ENCODE peak calls at places on chromosomes 4 and X, in eight cellular contexts. K is SK-N-SH, I is breast epithelium, Z is WTC11, U is epithelial cell of esophagus, B is astrocyte of the spinal cord, Y is brain microvascular endothelial cell, R is GM23338. A is an unnamed sample.
A peak's percentile ranks its signal among the peaks of the same experiment; 100 is the strongest.

GRCh38 chr4:55396305-55397023 is 707 bp downstream of the TMEM165 start:
- DNase-seq in Z (peak; percentile 67), B (peak; percentile 48), Y (no peak), U (peak; percentile 54), R (peak; percentile 73), K (peak; percentile 79), I (no peak), A (peak; percentile 22)

GRCh38 chr4:61152433-61152832 is 47.7 kb upstream of the ADGRL3 start:
- DNase-seq in B (no peak), K (no peak), R (peak; percentile 63), Z (no peak), Y (no peak), I (no peak), U (no peak), A (no peak)

GRCh38 chr4:69727412-69727811 is 33.0 kb downstream of the SULT1B1 start:
- DNase-seq in U (no peak), I (no peak), R (no peak), Z (no peak), K (no peak), Y (no peak), B (no peak), A (no peak)

GRCh38 chr4:7867701-7868429 is 71.8 kb downstream of the AFAP1 start:
- DNase-seq in U (peak; percentile 79), B (no peak), Z (no peak), Y (peak; percentile 25), K (no peak), R (no peak), I (no peak), A (peak; percentile 40)

GRCh38 chrX:130136497-130136896 is 26.2 kb upstream of the ELF4 start:
- DNase-seq in B (no peak), U (no peak), K (no peak), I (no peak), Y (no peak), R (no peak), Z (no peak), A (no peak)

GRCh38 chr4:141849778-141850177 is 213.4 kb downstream of the IL15 start:
- DNase-seq in B (no peak), K (no peak), Z (no peak), I (no peak), R (no peak), U (no peak), Y (no peak), A (no peak)

GRCh38 chr4:150369434-150370141 is 212.4 kb upstream of the MAB21L2 start:
- DNase-seq in U (no peak), Z (no peak), B (no peak), Y (no peak), R (no peak), K (no peak), I (no peak), A (no peak)

GRCh38 chr4:145034727-145035211 is 63.2 kb downstream of the ANAPC10 start:
- DNase-seq in I (no peak), Y (peak; percentile 88), U (peak; percentile 85), B (peak; percentile 89), Z (no peak), K (no peak), R (no peak), A (peak; percentile 68)

GRCh38 chrX:132837971-132838370 is 120.5 kb downstream of the HS6ST2 start:
- DNase-seq in I (no peak), B (no peak), R (no peak), U (no peak), K (no peak), Y (no peak), Z (no peak), A (no peak)

GRCh38 chr4:82469776-82470345 is 39.5 kb downstream of the ENOPH1 start:
- DNase-seq in I (no peak), R (no peak), Z (no peak), U (peak; percentile 34), K (no peak), Y (peak; percentile 65), B (peak; percentile 78), A (peak; percentile 71)

GRCh38 chr4:65495439-65495838 is 174.8 kb downstream of the EPHA5 start:
- DNase-seq in Z (no peak), K (no peak), R (no peak), Y (no peak), I (no peak), U (no peak), B (no peak), A (no peak)

GRCh38 chr4:183443609-183444148 is 757 bp upstream of the CDKN2AIP start:
- DNase-seq in I (no peak), B (no peak), Y (peak; percentile 51), K (no peak), U (no peak), Z (peak; percentile 68), R (peak; percentile 77), A (peak; percentile 38)

GRCh38 chr4:11053601-11054000 is 369.0 kb upstream of the CLNK start:
- DNase-seq in I (no peak), K (no peak), Y (no peak), U (peak; percentile 66), Z (no peak), B (no peak), R (no peak), A (no peak)

GRCh38 chr4:47031011-47031678 is at the start of gene GABRB1:
- DNase-seq in R (peak; percentile 76), U (peak; percentile 58), Z (peak; percentile 73), I (no peak), B (peak; percentile 70), Y (peak; percentile 70), K (peak; percentile 38), A (no peak)

GRCh38 chr4:122827258-122827887 is 742 bp downstream of the FGF2 start:
- DNase-seq in K (peak; percentile 92), R (peak; percentile 45), Y (peak; percentile 20), B (peak; percentile 50), Z (peak; percentile 36), I (no peak), U (no peak), A (no peak)

GRCh38 chr4:22667332-22667731 is 25.4 kb upstream of the GBA3 start:
- DNase-seq in I (no peak), Z (no peak), Y (no peak), K (no peak), U (no peak), B (no peak), R (no peak), A (no peak)

DNA sequence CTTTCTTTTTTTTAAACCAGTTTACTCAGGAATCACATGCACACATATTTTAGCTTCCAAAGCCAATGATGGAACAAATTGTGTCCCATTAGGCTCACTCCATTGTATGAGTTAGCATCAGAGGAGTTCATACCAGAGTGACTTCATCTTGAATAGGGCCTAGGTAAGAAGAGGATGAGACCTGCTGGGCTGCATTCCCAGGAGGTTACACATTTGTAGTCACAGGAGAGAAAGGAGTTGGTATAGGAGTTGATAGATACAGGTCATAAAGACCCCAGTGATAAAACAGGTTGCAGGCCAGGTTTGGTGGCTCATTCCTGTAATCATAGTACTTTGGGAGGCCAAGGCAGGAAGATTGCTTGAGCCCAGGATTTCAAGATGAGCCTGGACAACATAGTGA is 9.3 kb downstream of the PDGFRA start:
- DNase-seq in B (no peak), U (peak; percentile 86), I (no peak), Y (no peak), R (no peak), K (no peak), Z (no peak), A (no peak)
- TF ChIP-seq CTCF in B (no peak), U (no peak), I (no peak), Y (no peak), R (no peak), K (no peak), Z (no peak), A (no peak)

GRCh38 chrX:119008122-119008744 is 33.8 kb downstream of the LONRF3 start:
- DNase-seq in Y (peak; percentile 20), I (no peak), Z (peak; percentile 44), B (peak; percentile 23), K (peak; percentile 43), R (peak; percentile 49), U (peak; percentile 29), A (no peak)

GRCh38 chrX:119009071-119009470 is 34.7 kb downstream of the LONRF3 start:
- DNase-seq in Y (no peak), B (no peak), K (no peak), U (no peak), I (no peak), R (no peak), Z (no peak), A (no peak)

GRCh38 chrX:119003462-119003861 is 29.0 kb downstream of the LONRF3 start:
- DNase-seq in Z (no peak), R (no peak), I (no peak), B (no peak), Y (no peak), U (no peak), K (no peak), A (no peak)

GRCh38 chrX:119007189-119007770 is 32.9 kb downstream of the LONRF3 start:
- DNase-seq in I (no peak), Z (no peak), R (no peak), U (no peak), Y (no peak), K (no peak), B (no peak), A (no peak)

DNA sequence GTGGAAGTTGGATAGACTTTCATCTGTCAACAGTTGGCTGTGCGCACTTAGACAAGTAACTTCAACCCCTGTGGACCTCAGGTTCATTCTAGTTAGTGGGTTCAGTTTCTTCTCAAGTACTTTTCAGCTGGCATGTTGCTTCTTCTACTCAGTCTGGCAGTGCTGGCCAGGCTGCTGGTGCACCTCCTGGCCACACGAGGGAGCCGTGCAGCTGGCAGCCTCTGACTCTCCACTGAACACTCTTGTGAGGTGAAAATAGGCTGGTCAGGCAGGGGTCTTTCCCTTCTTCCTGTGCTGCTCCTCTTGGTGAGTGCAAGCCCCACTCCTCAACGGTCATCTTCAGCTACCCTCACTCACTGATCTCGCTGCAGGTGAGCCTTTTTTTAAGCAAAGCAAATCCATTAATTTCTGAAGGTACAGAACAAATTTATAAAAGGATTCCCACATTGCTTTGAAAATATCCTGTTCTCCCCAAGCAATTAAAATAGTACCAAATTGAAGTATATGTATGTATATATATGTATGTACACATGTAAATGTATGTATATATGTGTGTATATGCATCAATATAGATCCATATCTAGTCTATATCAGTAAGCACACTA is 30.6 kb downstream of the LONRF3 start:
- DNase-seq in U (peak; percentile 42), R (peak; percentile 53), B (peak; percentile 36), K (peak; percentile 59), Y (peak; percentile 33), I (peak; percentile 50), Z (peak; percentile 63), A (peak; percentile 16)
- TF ChIP-seq CTCF in U (peak; percentile 88), R (peak; percentile 82), B (peak; percentile 97), K (peak; percentile 92), Y (peak; percentile 97), I (peak; percentile 57), Z (peak; percentile 46), A (peak; percentile 84)

DNA sequence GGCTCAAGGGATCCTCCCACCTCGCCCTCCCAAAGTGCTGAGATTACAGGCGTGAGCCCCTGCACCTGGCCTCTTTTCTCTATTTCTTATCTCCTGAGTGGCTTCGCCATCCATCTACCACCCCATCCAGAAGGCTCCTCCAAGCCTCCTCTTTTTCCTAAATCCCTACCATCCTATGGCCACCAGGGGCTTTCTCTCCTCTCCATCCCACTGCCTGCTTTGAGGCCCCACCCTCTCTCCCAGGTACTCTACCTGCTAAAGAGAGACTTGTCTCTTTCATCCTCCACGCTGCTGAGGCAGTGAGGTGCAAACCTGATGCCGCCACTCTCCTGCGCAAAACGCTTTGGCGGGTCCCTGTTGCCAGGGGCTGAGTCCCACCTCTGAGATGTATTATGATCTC is 7.0 kb downstream of the RS1 start:
- DNase-seq in U (no peak), R (peak; percentile 69), Y (no peak), I (no peak), Z (peak; percentile 33), B (no peak), K (no peak), A (no peak)
- TF ChIP-seq CTCF in U (no peak), R (peak; percentile 45), Y (peak; percentile 23), I (no peak), Z (no peak), B (no peak), K (peak; percentile 16), A (no peak)

GRCh38 chr4:77174426-77174825 is 17.4 kb downstream of the CCNG2 start:
- DNase-seq in Z (no peak), B (peak; percentile 6), Y (no peak), I (no peak), R (peak; percentile 23), K (no peak), U (peak; percentile 29), A (no peak)
- TF ChIP-seq CTCF in Z (no peak), B (no peak), Y (peak; percentile 17), I (no peak), R (no peak), K (no peak), U (peak; percentile 10), A (peak; percentile 15)

A was measured in HFFc6.